ENCODE peak calls at places on chromosome 1, in nine cellular contexts. T, B, L, H, O, A, M, J and X are unnamed samples.

GRCh38 chr1:234963904-234964702 is 164.5 kb downstream of the TOMM20 start:
- DNase-seq in J (peak), O (no peak), L (no peak), T (no peak), H (no peak), A (no peak), M (no peak), B (no peak), X (no peak)

GRCh38 chr1:56064705-56065104 is 514.7 kb downstream of the PLPP3 start:
- DNase-seq in L (no peak), H (no peak), A (no peak), O (no peak), J (no peak), M (peak), B (peak), T (peak), X (no peak)

GRCh38 chr1:87318806-87319205 is 9.9 kb upstream of the LMO4 start:
- DNase-seq in L (no peak), M (no peak), J (no peak), O (no peak), B (no peak), A (no peak), H (no peak), T (peak), X (no peak)

GRCh38 chr1:111190931-111191451 is 9.5 kb downstream of the DENND2D start:
- DNase-seq in B (peak), J (no peak), A (no peak), T (no peak), L (no peak), M (peak), H (no peak), O (no peak), X (peak)

GRCh38 chr1:202848191-202848542 is 37.4 kb downstream of the PCAT6 start:
- DNase-seq in M (no peak), T (no peak), J (no peak), B (no peak), L (no peak), A (no peak), O (no peak), H (no peak), X (no peak)

GRCh38 chr1:10620776-10621175 is 146.0 kb downstream of the PEX14 start:
- DNase-seq in J (no peak), A (no peak), L (no peak), T (no peak), B (no peak), M (no peak), O (no peak), H (no peak), X (no peak)

GRCh38 chr1:3745071-3745470 is 7.2 kb upstream of the CCDC27 start:
- DNase-seq in M (no peak), H (no peak), A (no peak), O (no peak), B (no peak), J (no peak), T (no peak), L (no peak), X (no peak)

GRCh38 chr1:115469703-115470476 is 131.8 kb upstream of the NGF start:
- DNase-seq in O (peak), H (peak), T (peak), M (no peak), L (no peak), B (peak), A (no peak), J (peak), X (no peak)

GRCh38 chr1:109199710-109200109 is 14.0 kb upstream of the SARS1 start:
- DNase-seq in B (no peak), L (no peak), T (no peak), A (no peak), H (peak), M (no peak), O (no peak), J (no peak), X (no peak)

GRCh38 chr1:107706181-107706580 is 258.8 kb downstream of the VAV3 start:
- DNase-seq in A (no peak), T (no peak), L (no peak), M (no peak), O (no peak), B (no peak), J (no peak), H (no peak), X (no peak)

GRCh38 chr1:20366076-20366765 is 75.5 kb downstream of the VWA5B1 start:
- DNase-seq in J (no peak), B (no peak), T (peak), M (no peak), H (no peak), L (no peak), O (no peak), A (no peak), X (no peak)

GRCh38 chr1:171902527-171902926 is 61.2 kb downstream of the DNM3 start:
- DNase-seq in J (no peak), H (no peak), B (no peak), A (no peak), M (no peak), O (no peak), L (no peak), T (no peak), X (no peak)

GRCh38 chr1:182603646-182604127 is 502 bp downstream of the RGS16 start:
- DNase-seq in O (no peak), J (peak), L (no peak), T (no peak), H (no peak), M (no peak), B (no peak), A (peak), X (no peak)

GRCh38 chr1:38029725-38030511 is 16.7 kb downstream of the POU3F1 start:
- DNase-seq in B (peak), T (peak), L (peak), A (no peak), M (no peak), H (peak), O (no peak), J (peak), X (no peak)

GRCh38 chr1:56107278-56107643 is 472.1 kb downstream of the PLPP3 start:
- DNase-seq in A (no peak), B (no peak), M (no peak), J (no peak), H (no peak), O (no peak), T (no peak), L (no peak), X (no peak)

GRCh38 chr1:145730467-145730866 is 11.2 kb downstream of the CD160 start:
- DNase-seq in J (no peak), H (no peak), M (no peak), A (no peak), T (no peak), O (no peak), L (no peak), B (no peak), X (no peak)

GRCh38 chr1:226480459-226480858 is 68.1 kb upstream of the STUM start:
- DNase-seq in A (no peak), B (no peak), M (no peak), T (no peak), L (no peak), J (no peak), H (no peak), O (no peak), X (no peak)

GRCh38 chr1:97334454-97334853 is 586.4 kb downstream of the DPYD start:
- DNase-seq in B (peak), A (no peak), H (no peak), O (no peak), T (peak), M (peak), J (no peak), L (no peak), X (peak)

GRCh38 chr1:4068076-4068475 is 168.0 kb upstream of the C1orf174 start:
- DNase-seq in O (no peak), A (no peak), B (no peak), J (no peak), H (no peak), L (no peak), M (no peak), T (no peak), X (no peak)

GRCh38 chr1:47179988-47180563 is 9.8 kb downstream of the PDZK1IP1 start:
- DNase-seq in M (no peak), L (no peak), H (no peak), J (no peak), T (no peak), A (no peak), O (no peak), B (no peak), X (no peak)

GRCh38 chr1:248402748-248403147 is at the start of gene OR2T1:
- DNase-seq in B (no peak), O (no peak), J (no peak), L (no peak), H (no peak), T (no peak), A (no peak), M (no peak), X (no peak)

GRCh38 chr1:45669859-45670655 is 16.3 kb downstream of the GPBP1L1 start:
- DNase-seq in B (peak), M (no peak), T (no peak), L (no peak), O (no peak), J (no peak), H (no peak), A (no peak), X (no peak)

GRCh38 chr1:156002182-156002911 is 18.4 kb downstream of the SSR2 start:
- DNase-seq in L (no peak), A (no peak), H (no peak), B (no peak), O (no peak), M (no peak), T (no peak), J (no peak), X (no peak)

GRCh38 chr1:77889671-77890070 is 1.2 kb downstream of the NEXN start:
- DNase-seq in T (peak), H (no peak), L (no peak), O (no peak), B (peak), A (no peak), J (peak), M (peak), X (peak)

GRCh38 chr1:243959998-243960397 is 91.1 kb upstream of the ZBTB18 start:
- DNase-seq in A (no peak), J (no peak), M (no peak), H (no peak), O (no peak), L (no peak), T (no peak), B (no peak), X (no peak)

GRCh38 chr1:11731719-11732283 is 4.1 kb upstream of the AGTRAP start:
- DNase-seq in T (peak), J (no peak), B (peak), M (no peak), A (no peak), O (peak), H (peak), L (no peak), X (peak)

GRCh38 chr1:61253059-61253735 is 170.8 kb downstream of the NFIA start:
- DNase-seq in O (no peak), T (peak), M (peak), B (peak), L (no peak), J (peak), A (no peak), H (no peak), X (no peak)